ENCODE peak calls at places on chromosomes 3 and 15, in nine cellular contexts. F, O, U, X, M, C, B, G and V are unnamed samples. For H3K4me1, the result is how much of the 10 kb centered on the place peaks cover.

GRCh38 chr3:12990781-12991480 is 82.3 kb downstream of the IQSEC1 start:
- DNase-seq in F (no peak), O (peak), U (no peak), X (no peak), M (no peak), C (no peak), B (no peak), G (no peak), V (no peak)

GRCh38 chr3:113498221-113499005 is 16.5 kb downstream of the SPICE1 start:
- DNase-seq in F (no peak), O (no peak), U (no peak), X (no peak), M (no peak), C (no peak), B (no peak), G (no peak), V (no peak)

GRCh38 chr15:51051776-51052175 is 42.9 kb downstream of the TNFAIP8L3 start:
- DNase-seq in F (no peak), O (peak), U (peak), X (no peak), M (peak), C (no peak), B (no peak), G (no peak), V (peak)

GRCh38 chr15:63950911-63951481 is 95.3 kb downstream of the DAPK2 start:
- DNase-seq in F (no peak), O (no peak), U (no peak), X (no peak), M (no peak), C (no peak), B (no peak), G (no peak), V (no peak)

GRCh38 chr3:65927576-65927975 is 111.1 kb downstream of the MAGI1 start:
- DNase-seq in F (peak), O (no peak), U (no peak), X (no peak), M (no peak), C (no peak), B (no peak), G (no peak), V (no peak)

GRCh38 chr15:64249406-64249805 is 86.6 kb upstream of the PPIB start:
- DNase-seq in F (no peak), O (no peak), U (no peak), X (no peak), M (no peak), C (no peak), B (no peak), G (no peak), V (no peak)

GRCh38 chr15:80587816-80588456 is 107.2 kb upstream of the ABHD17C start:
- DNase-seq in F (no peak), O (no peak), U (no peak), X (no peak), M (no peak), C (peak), B (no peak), G (no peak), V (no peak)

GRCh38 chr3:62233065-62233464 is 140.3 kb downstream of the FEZF2 start:
- DNase-seq in F (no peak), O (no peak), U (no peak), X (no peak), M (no peak), C (no peak), B (no peak), G (no peak), V (no peak)

GRCh38 chr3:141012571-141012970 is 38.6 kb upstream of the SPSB4 start:
- DNase-seq in F (no peak), O (no peak), U (no peak), X (no peak), M (no peak), C (no peak), B (no peak), G (no peak), V (no peak)

GRCh38 chr15:50224606-50225005 is 40.9 kb downstream of the HDC start:
- DNase-seq in F (no peak), O (no peak), U (no peak), X (no peak), M (no peak), C (no peak), B (no peak), G (no peak), V (no peak)

GRCh38 chr3:11991751-11992150 is 12.4 kb upstream of the SYN2 start:
- DNase-seq in F (no peak), O (no peak), U (no peak), X (no peak), M (no peak), C (no peak), B (no peak), G (no peak), V (no peak)

GRCh38 chr3:108486272-108486787 is 24.1 kb downstream of the MYH15 start:
- DNase-seq in F (no peak), O (no peak), U (no peak), X (no peak), M (no peak), C (no peak), B (no peak), G (no peak), V (no peak)

GRCh38 chr3:42668793-42669217 is 15.3 kb downstream of the ZBTB47 start:
- DNase-seq in F (no peak), O (no peak), U (no peak), X (no peak), M (no peak), C (peak), B (no peak), G (no peak), V (no peak)

GRCh38 chr3:15969874-15970640 is 172.3 kb upstream of the ANKRD28 start:
- DNase-seq in F (no peak), O (no peak), U (no peak), X (no peak), M (no peak), C (no peak), B (no peak), G (no peak), V (no peak)

GRCh38 chr15:98654790-98655360 is 6.5 kb downstream of the IGF1R start:
- DNase-seq in F (no peak), O (no peak), U (no peak), X (no peak), M (no peak), C (no peak), B (no peak), G (no peak), V (no peak)

GRCh38 chr3:171206283-171206682 is 179.8 kb upstream of the SLC2A2 start:
- DNase-seq in F (no peak), O (no peak), U (no peak), X (no peak), M (no peak), C (no peak), B (no peak), G (no peak), V (no peak)

GRCh38 chr15:52334491-52335160 is 39.0 kb upstream of the MYO5C start:
- DNase-seq in F (no peak), O (no peak), U (no peak), X (no peak), M (no peak), C (no peak), B (no peak), G (no peak), V (no peak)

GRCh38 chr15:62896380-62896866 is 146.1 kb upstream of the TPM1 start:
- DNase-seq in F (no peak), O (no peak), U (no peak), X (no peak), M (no peak), C (no peak), B (no peak), G (no peak), V (no peak)

GRCh38 chr3:57130426-57131209 is 34.5 kb downstream of the IL17RD start:
- DNase-seq in F (no peak), O (no peak), U (peak), X (peak), M (peak), C (no peak), B (peak), G (no peak), V (no peak)

GRCh38 chr3:11168881-11169805 is 14.8 kb downstream of the HRH1 start:
- DNase-seq in F (no peak), O (no peak), U (no peak), X (no peak), M (no peak), C (peak), B (no peak), G (no peak), V (no peak)

GRCh38 chr3:64266065-64266874 is 41.0 kb upstream of the PRICKLE2 start:
- DNase-seq in F (no peak), O (peak), U (no peak), X (no peak), M (peak), C (peak), B (no peak), G (no peak), V (no peak)

GRCh38 chr3:81887448-81887847 is 126.0 kb upstream of the GBE1 start:
- DNase-seq in F (no peak), O (no peak), U (no peak), X (no peak), M (no peak), C (no peak), B (no peak), G (no peak), V (no peak)

GRCh38 chr15:31277335-31278055 is 49.1 kb upstream of the KLF13 start:
- DNase-seq in F (peak), O (no peak), U (no peak), X (no peak), M (peak), C (peak), B (no peak), G (no peak), V (no peak)

GRCh38 chr15:33084661-33085060 is 109.9 kb downstream of the FMN1 start:
- DNase-seq in F (no peak), O (no peak), U (no peak), X (no peak), M (no peak), C (no peak), B (no peak), G (no peak), V (no peak)

GRCh38 chr3:197516517-197516889 is 39.3 kb downstream of the BDH1 start:
- DNase-seq in F (peak), O (no peak), U (no peak), X (no peak), M (no peak), C (no peak), B (no peak), G (no peak), V (no peak)

GRCh38 chr3:46674031-46674592 is 19.4 kb downstream of the ALS2CL start:
- DNase-seq in F (no peak), O (no peak), U (peak), X (no peak), M (no peak), C (peak), B (no peak), G (peak), V (no peak)

GRCh38 chr3:190809351-190809750 is 53.1 kb downstream of the GMNC start:
- DNase-seq in F (no peak), O (no peak), U (no peak), X (no peak), M (no peak), C (no peak), B (no peak), G (no peak), V (no peak)

GRCh38 chr3:121252676-121253075 is 293.1 kb downstream of the POLQ start:
- DNase-seq in F (no peak), O (no peak), U (no peak), X (no peak), M (no peak), C (no peak), B (no peak), G (no peak), V (no peak)

GRCh38 chr15:67225336-67225735 is 29.1 kb downstream of the AAGAB start:
- DNase-seq in F (no peak), O (no peak), U (no peak), X (no peak), M (no peak), C (no peak), B (no peak), G (no peak), V (no peak)

GRCh38 chr15:43514241-43515057 is 3.0 kb upstream of the MAP1A start:
- DNase-seq in F (no peak), O (peak), U (peak), X (peak), M (peak), C (no peak), B (no peak), G (no peak), V (peak)

GRCh38 chr15:80636675-80637074 is 58.4 kb upstream of the ABHD17C start:
- DNase-seq in F (peak), O (peak), U (no peak), X (no peak), M (peak), C (no peak), B (no peak), G (no peak), V (no peak)

GRCh38 chr3:136621628-136622027 is 130.6 kb downstream of the STAG1 start:
- DNase-seq in F (no peak), O (no peak), U (no peak), X (no peak), M (no peak), C (no peak), B (no peak), G (no peak), V (no peak)

GRCh38 chr15:48981941-48982340 is 18.2 kb upstream of the SHC4 start:
- DNase-seq in F (no peak), O (no peak), U (no peak), X (no peak), M (no peak), C (no peak), B (no peak), G (no peak), V (no peak)

GRCh38 chr15:76843269-76843668 is 61.9 kb downstream of the SCAPER start:
- DNase-seq in F (no peak), O (no peak), U (no peak), X (no peak), M (no peak), C (no peak), B (no peak), G (no peak), V (no peak)

GRCh38 chr15:99185731-99186130 is 63.6 kb downstream of the TTC23 start:
- DNase-seq in F (no peak), O (no peak), U (no peak), X (no peak), M (no peak), C (no peak), B (no peak), G (no peak), V (no peak)

GRCh38 chr3:119808244-119808643 is 26.3 kb downstream of the NR1I2 start:
- DNase-seq in F (no peak), O (no peak), U (no peak), X (no peak), M (no peak), C (no peak), B (no peak), G (no peak), V (no peak)

GRCh38 chr3:119812491-119813058 is 30.7 kb downstream of the NR1I2 start:
- DNase-seq in F (no peak), O (no peak), U (peak), X (no peak), M (no peak), C (no peak), B (no peak), G (no peak), V (no peak)

GRCh38 chr3:119809249-119810017 is 27.5 kb downstream of the NR1I2 start:
- DNase-seq in F (no peak), O (no peak), U (no peak), X (no peak), M (no peak), C (no peak), B (no peak), G (no peak), V (no peak)

GRCh38 chr3:119810018-119810435 is 28.1 kb downstream of the NR1I2 start:
- DNase-seq in F (peak), O (peak), U (peak), X (peak), M (peak), C (no peak), B (peak), G (peak), V (peak)

GRCh38 chr3:119808843-119809242 is 26.9 kb downstream of the NR1I2 start:
- DNase-seq in F (no peak), O (no peak), U (no peak), X (no peak), M (no peak), C (no peak), B (peak), G (no peak), V (no peak)
- H3K4me1 ChIP-seq in F (under half), O (under half), U (under half), X (under half), M (under half), C (under half), B (under half), G (under half), V (under half)

GRCh38 chr15:23516866-23517265 is 48.6 kb upstream of the MKRN3 start:
- DNase-seq in F (no peak), O (no peak), U (no peak), X (no peak), M (no peak), C (no peak), B (no peak), G (no peak), V (no peak)

GRCh38 chr15:23518104-23518503 is 47.4 kb upstream of the MKRN3 start:
- DNase-seq in F (no peak), O (no peak), U (no peak), X (no peak), M (no peak), C (no peak), B (no peak), G (no peak), V (no peak)

GRCh38 chr15:23514492-23514891 is 51.0 kb upstream of the MKRN3 start:
- DNase-seq in F (no peak), O (no peak), U (no peak), X (no peak), M (no peak), C (no peak), B (no peak), G (no peak), V (no peak)
- H3K27ac ChIP-seq in F (no peak), O (no peak), U (no peak), X (no peak), M (no peak), C (no peak), B (no peak), G (no peak), V (no peak)

GRCh38 chr15:82880704-82881103 is 71.3 kb downstream of the WHAMM start:
- DNase-seq in F (no peak), O (no peak), U (no peak), X (no peak), M (no peak), C (no peak), B (no peak), G (no peak), V (no peak)
- TF ChIP-seq CTCF in F (no peak), O (no peak), U (no peak), X (no peak), M (no peak), C (no peak), B (no peak), G (no peak), V (no peak)

GRCh38 chr3:53046171-53047170 is 598 bp upstream of the SFMBT1 start:
- DNase-seq in F (peak), O (peak), U (peak), X (peak), M (peak), C (peak), B (peak), G (peak), V (peak)
- H3K4me1 ChIP-seq in F (under half), O (under half), U (under half), X (under half), M (under half), C (under half), B (under half), G (under half), V (under half)

GRCh38 chr15:89078831-89079810 is 9.1 kb upstream of the ABHD2 start:
- DNase-seq in F (no peak), O (no peak), U (no peak), X (no peak), M (no peak), C (no peak), B (no peak), G (no peak), V (no peak)
- H3K27ac ChIP-seq in F (no peak), O (no peak), U (no peak), X (peak), M (no peak), C (no peak), B (no peak), G (no peak), V (no peak)

GRCh38 chr3:139020868-139021234 is at the start of gene PRR23B:
- DNase-seq in F (no peak), O (no peak), U (no peak), X (no peak), M (peak), C (no peak), B (no peak), G (no peak), V (peak)
- TF ChIP-seq CTCF in F (no peak), O (peak), U (no peak), X (no peak), M (peak), C (no peak), B (no peak), G (no peak), V (peak)

DNA sequence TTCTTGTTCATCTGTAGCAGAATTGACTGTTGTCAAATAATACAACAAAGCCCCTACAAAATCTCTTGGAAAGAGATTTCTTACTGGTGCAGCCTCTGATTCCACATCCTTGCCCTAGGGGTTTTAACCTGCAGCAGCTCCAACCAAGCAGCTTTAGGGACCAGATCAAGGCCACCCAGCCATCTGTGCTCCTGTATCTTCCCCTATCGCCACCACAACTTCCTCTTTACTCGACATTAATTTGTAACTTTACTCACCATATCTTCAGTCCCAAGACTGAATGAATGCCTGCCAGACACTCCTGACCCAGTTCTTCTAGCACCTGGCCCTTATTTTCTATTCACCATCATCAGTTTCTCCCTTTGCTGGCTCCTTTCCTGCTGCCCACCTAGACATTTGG is 156.6 kb upstream of the IL12A start:
- DNase-seq in F (no peak), O (no peak), U (no peak), X (no peak), M (no peak), C (no peak), B (no peak), G (no peak), V (no peak)
- H3K4me1 ChIP-seq in F (under half), O (under half), U (under half), X (under half), M (under half), C (under half), B (under half), G (under half), V (under half)

GRCh38 chr3:133137042-133137393 is 98.8 kb downstream of the TMEM108 start:
- DNase-seq in F (no peak), O (no peak), U (no peak), X (no peak), M (no peak), C (no peak), B (no peak), G (no peak), V (no peak)

GRCh38 chr3:133136114-133137041 is 98.2 kb downstream of the TMEM108 start:
- DNase-seq in F (no peak), O (no peak), U (no peak), X (no peak), M (no peak), C (no peak), B (no peak), G (no peak), V (peak)

GRCh38 chr3:133135303-133135702 is 97.1 kb downstream of the TMEM108 start:
- DNase-seq in F (no peak), O (no peak), U (no peak), X (no peak), M (no peak), C (no peak), B (no peak), G (no peak), V (no peak)

GRCh38 chr3:133138017-133138416 is 99.8 kb downstream of the TMEM108 start:
- DNase-seq in F (no peak), O (no peak), U (no peak), X (no peak), M (no peak), C (no peak), B (no peak), G (no peak), V (no peak)
- H3K27ac ChIP-seq in F (no peak), O (no peak), U (no peak), X (no peak), M (no peak), C (no peak), B (no peak), G (no peak), V (no peak)

DNA sequence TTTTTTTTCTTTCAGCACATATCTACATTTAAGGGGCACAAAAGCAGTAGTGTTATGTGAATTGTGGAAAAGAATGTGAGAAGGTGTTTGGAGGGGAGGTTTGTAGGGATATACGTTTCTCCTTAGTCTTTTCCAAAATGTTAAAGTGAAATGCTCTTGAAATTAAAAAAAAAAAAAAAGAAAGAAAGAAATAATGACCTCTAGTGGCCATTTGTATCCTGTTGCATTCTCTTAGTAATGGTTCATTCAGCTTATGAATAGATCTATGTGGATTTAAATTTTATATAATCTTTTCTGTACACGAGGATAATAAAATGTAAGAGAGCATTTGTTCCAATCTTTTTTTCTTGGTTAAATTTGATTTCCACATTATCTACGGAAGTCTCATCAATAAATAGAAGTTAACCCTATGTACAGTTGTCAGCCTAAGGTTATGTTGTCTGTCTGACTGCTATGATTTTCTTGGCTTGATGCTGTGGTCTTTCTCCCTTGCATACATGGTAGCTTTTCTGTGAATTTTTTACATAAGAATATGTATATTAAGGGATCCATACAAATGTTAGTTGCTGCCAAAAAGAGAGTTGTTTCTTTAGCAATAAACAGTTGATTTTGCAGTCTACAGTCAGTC is 1.7 kb downstream of the P2RY13 start:
- DNase-seq in F (no peak), O (no peak), U (no peak), X (peak), M (no peak), C (no peak), B (no peak), G (no peak), V (peak)
- TF ChIP-seq CTCF in F (peak), O (peak), U (peak), X (peak), M (no peak), C (peak), B (peak), G (peak), V (peak)